ENCODE peak calls at places on chromosome 14, in eight cellular contexts. O, S, U, T, W, L, H and K are unnamed samples.

GRCh38 chr14:72948481-72949138 is 22.3 kb downstream of the DCAF4 start:
- DNase-seq in O (peak), S (peak), U (peak), T (peak), W (no peak), L (peak), H (peak), K (peak)

GRCh38 chr14:79809849-79810612 is 401.3 kb downstream of the DIO2 start:
- DNase-seq in O (peak), S (no peak), U (no peak), T (no peak), W (no peak), L (no peak), H (peak), K (no peak)

GRCh38 chr14:60356921-60357550 is 108.0 kb downstream of the PPM1A start:
- DNase-seq in O (peak), S (no peak), U (no peak), T (no peak), W (no peak), L (no peak), H (no peak), K (no peak)

GRCh38 chr14:98924046-98924445 is 348.0 kb downstream of the BCL11B start:
- DNase-seq in O (no peak), S (no peak), U (no peak), T (no peak), W (no peak), L (no peak), H (no peak), K (no peak)

GRCh38 chr14:76201162-76201561 is 49.4 kb downstream of the GPATCH2L start:
- DNase-seq in O (no peak), S (no peak), U (no peak), T (no peak), W (peak), L (no peak), H (peak), K (no peak)

GRCh38 chr14:69059658-69060648 is 80.9 kb upstream of the ACTN1 start:
- DNase-seq in O (no peak), S (no peak), U (no peak), T (no peak), W (peak), L (no peak), H (peak), K (no peak)

GRCh38 chr14:103628684-103629502 is at the start of gene KLC1:
- DNase-seq in O (peak), S (peak), U (peak), T (peak), W (peak), L (peak), H (peak), K (peak)

GRCh38 chr14:95776798-95777615 is 63.1 kb upstream of the TCL1A start:
- DNase-seq in O (no peak), S (no peak), U (no peak), T (no peak), W (no peak), L (no peak), H (no peak), K (no peak)

GRCh38 chr14:70707138-70708038 is 65.7 kb downstream of the TTC9 start:
- DNase-seq in O (no peak), S (peak), U (no peak), T (no peak), W (peak), L (no peak), H (peak), K (no peak)

GRCh38 chr14:91839754-91840153 is 27.6 kb downstream of the TC2N start:
- DNase-seq in O (no peak), S (no peak), U (no peak), T (no peak), W (no peak), L (no peak), H (no peak), K (no peak)

GRCh38 chr14:92967346-92967926 is 44.5 kb downstream of the CHGA start:
- DNase-seq in O (no peak), S (no peak), U (no peak), T (no peak), W (no peak), L (no peak), H (peak), K (no peak)

GRCh38 chr14:38948171-38948570 is 154.9 kb downstream of the SEC23A start:
- DNase-seq in O (peak), S (no peak), U (no peak), T (no peak), W (no peak), L (no peak), H (no peak), K (no peak)